ENCODE peak calls at places on chromosomes 4 and X, in nine cellular contexts. One of them, this sample, is unnamed.
A peak's percentile ranks its signal among the peaks of the same experiment; 100 is the strongest.

GRCh38 chr4:189787216-189788031 is 153.2 kb upstream of the FRG1 start:
- DNase-seq in SW480: peak; percentile 27
- DNase-seq in activated CD8-positive, alpha-beta memory T cell treated with anti-CD3 and anti-CD28 coated beads, Interleukin-2, amount 50 U/mL, for 48 hours: no peak
- DNase-seq in NCI-H1105: no peak
- DNase-seq in GM23248: peak; percentile 45
- DNase-seq in KBM-7: no peak
- DNase-seq in ELR: no peak
- DNase-seq in mesenchymal stem cell: peak; percentile 5
- DNase-seq in BJ: no peak
- DNase-seq in this sample: no peak

GRCh38 chr4:27764526-27764837 is 903.8 kb downstream of the STIM2 start:
- DNase-seq in SW480: no peak
- DNase-seq in activated CD8-positive, alpha-beta memory T cell treated with anti-CD3 and anti-CD28 coated beads, Interleukin-2, amount 50 U/mL, for 48 hours: no peak
- DNase-seq in NCI-H1105: no peak
- DNase-seq in GM23248: no peak
- DNase-seq in KBM-7: no peak
- DNase-seq in ELR: no peak
- DNase-seq in mesenchymal stem cell: no peak
- DNase-seq in BJ: no peak
- DNase-seq in this sample: no peak

GRCh38 chr4:7478665-7479064 is 43.9 kb upstream of the PSAPL1 start:
- DNase-seq in SW480: no peak
- DNase-seq in activated CD8-positive, alpha-beta memory T cell treated with anti-CD3 and anti-CD28 coated beads, Interleukin-2, amount 50 U/mL, for 48 hours: no peak
- DNase-seq in NCI-H1105: no peak
- DNase-seq in GM23248: no peak
- DNase-seq in KBM-7: no peak
- DNase-seq in ELR: no peak
- DNase-seq in mesenchymal stem cell: no peak
- DNase-seq in BJ: no peak
- DNase-seq in this sample: no peak

GRCh38 chrX:65707153-65707552 is 39.7 kb downstream of the MSN start:
- DNase-seq in SW480: peak; percentile 59
- DNase-seq in activated CD8-positive, alpha-beta memory T cell treated with anti-CD3 and anti-CD28 coated beads, Interleukin-2, amount 50 U/mL, for 48 hours: no peak
- DNase-seq in NCI-H1105: no peak
- DNase-seq in GM23248: no peak
- DNase-seq in KBM-7: no peak
- DNase-seq in ELR: no peak
- DNase-seq in mesenchymal stem cell: peak; percentile 38
- DNase-seq in BJ: no peak
- DNase-seq in this sample: no peak

GRCh38 chr4:40583850-40584439 is 45.7 kb downstream of the RBM47 start:
- DNase-seq in SW480: no peak
- DNase-seq in activated CD8-positive, alpha-beta memory T cell treated with anti-CD3 and anti-CD28 coated beads, Interleukin-2, amount 50 U/mL, for 48 hours: no peak
- DNase-seq in NCI-H1105: no peak
- DNase-seq in GM23248: no peak
- DNase-seq in KBM-7: no peak
- DNase-seq in ELR: no peak
- DNase-seq in mesenchymal stem cell: no peak
- DNase-seq in BJ: no peak
- DNase-seq in this sample: no peak

GRCh38 chrX:153649178-153649914 is 2.3 kb downstream of the DUSP9 start:
- DNase-seq in SW480: peak; percentile 54
- DNase-seq in activated CD8-positive, alpha-beta memory T cell treated with anti-CD3 and anti-CD28 coated beads, Interleukin-2, amount 50 U/mL, for 48 hours: peak; percentile 59
- DNase-seq in NCI-H1105: no peak
- DNase-seq in GM23248: peak; percentile 37
- DNase-seq in KBM-7: peak; percentile 63
- DNase-seq in ELR: peak; percentile 47
- DNase-seq in mesenchymal stem cell: no peak
- DNase-seq in BJ: no peak
- DNase-seq in this sample: peak; percentile 17

GRCh38 chr4:111681751-111682150 is 463.5 kb upstream of the FAM241A start:
- DNase-seq in SW480: no peak
- DNase-seq in activated CD8-positive, alpha-beta memory T cell treated with anti-CD3 and anti-CD28 coated beads, Interleukin-2, amount 50 U/mL, for 48 hours: no peak
- DNase-seq in NCI-H1105: no peak
- DNase-seq in GM23248: no peak
- DNase-seq in KBM-7: no peak
- DNase-seq in ELR: no peak
- DNase-seq in mesenchymal stem cell: no peak
- DNase-seq in BJ: no peak
- DNase-seq in this sample: no peak

GRCh38 chr4:76748649-76749048 is 149.3 kb downstream of the SOWAHB start:
- DNase-seq in SW480: peak; percentile 30
- DNase-seq in activated CD8-positive, alpha-beta memory T cell treated with anti-CD3 and anti-CD28 coated beads, Interleukin-2, amount 50 U/mL, for 48 hours: no peak
- DNase-seq in NCI-H1105: no peak
- DNase-seq in GM23248: peak; percentile 45
- DNase-seq in KBM-7: peak; percentile 48
- DNase-seq in ELR: peak; percentile 67
- DNase-seq in mesenchymal stem cell: peak; percentile 37
- DNase-seq in BJ: no peak
- DNase-seq in this sample: no peak

GRCh38 chrX:110172215-110172614 is 145.7 kb downstream of the AMMECR1 start:
- DNase-seq in SW480: no peak
- DNase-seq in activated CD8-positive, alpha-beta memory T cell treated with anti-CD3 and anti-CD28 coated beads, Interleukin-2, amount 50 U/mL, for 48 hours: no peak
- DNase-seq in NCI-H1105: no peak
- DNase-seq in GM23248: no peak
- DNase-seq in KBM-7: no peak
- DNase-seq in ELR: no peak
- DNase-seq in mesenchymal stem cell: no peak
- DNase-seq in BJ: no peak
- DNase-seq in this sample: no peak

GRCh38 chr4:165079476-165079875 is 25.8 kb downstream of the TRIM75 start:
- DNase-seq in SW480: no peak
- DNase-seq in activated CD8-positive, alpha-beta memory T cell treated with anti-CD3 and anti-CD28 coated beads, Interleukin-2, amount 50 U/mL, for 48 hours: no peak
- DNase-seq in NCI-H1105: peak; percentile 80
- DNase-seq in GM23248: no peak
- DNase-seq in KBM-7: peak; percentile 19
- DNase-seq in ELR: no peak
- DNase-seq in mesenchymal stem cell: no peak
- DNase-seq in BJ: no peak
- DNase-seq in this sample: no peak

GRCh38 chr4:59689149-59689548 is 1511.0 kb upstream of the ADGRL3 start:
- DNase-seq in SW480: no peak
- DNase-seq in activated CD8-positive, alpha-beta memory T cell treated with anti-CD3 and anti-CD28 coated beads, Interleukin-2, amount 50 U/mL, for 48 hours: no peak
- DNase-seq in NCI-H1105: no peak
- DNase-seq in GM23248: no peak
- DNase-seq in KBM-7: no peak
- DNase-seq in ELR: no peak
- DNase-seq in mesenchymal stem cell: no peak
- DNase-seq in BJ: no peak
- DNase-seq in this sample: no peak

GRCh38 chr4:133270021-133270570 is 121.0 kb downstream of the PCDH10 start:
- DNase-seq in SW480: no peak
- DNase-seq in activated CD8-positive, alpha-beta memory T cell treated with anti-CD3 and anti-CD28 coated beads, Interleukin-2, amount 50 U/mL, for 48 hours: no peak
- DNase-seq in NCI-H1105: no peak
- DNase-seq in GM23248: no peak
- DNase-seq in KBM-7: no peak
- DNase-seq in ELR: peak; percentile 8
- DNase-seq in mesenchymal stem cell: peak; percentile 1
- DNase-seq in BJ: no peak
- DNase-seq in this sample: peak; percentile 1

GRCh38 chr4:110508827-110509446 is 33.0 kb downstream of the ENPEP start:
- DNase-seq in SW480: peak; percentile 13
- DNase-seq in activated CD8-positive, alpha-beta memory T cell treated with anti-CD3 and anti-CD28 coated beads, Interleukin-2, amount 50 U/mL, for 48 hours: no peak
- DNase-seq in NCI-H1105: no peak
- DNase-seq in GM23248: peak; percentile 72
- DNase-seq in KBM-7: no peak
- DNase-seq in ELR: peak; percentile 57
- DNase-seq in mesenchymal stem cell: peak; percentile 51
- DNase-seq in BJ: no peak
- DNase-seq in this sample: peak; percentile 45

GRCh38 chrX:79630033-79631009 is 263.2 kb upstream of the ITM2A start:
- DNase-seq in SW480: no peak
- DNase-seq in activated CD8-positive, alpha-beta memory T cell treated with anti-CD3 and anti-CD28 coated beads, Interleukin-2, amount 50 U/mL, for 48 hours: no peak
- DNase-seq in NCI-H1105: no peak
- DNase-seq in GM23248: no peak
- DNase-seq in KBM-7: peak; percentile 20
- DNase-seq in ELR: no peak
- DNase-seq in mesenchymal stem cell: no peak
- DNase-seq in BJ: no peak
- DNase-seq in this sample: no peak

GRCh38 chr4:22962186-22962786 is 269.5 kb downstream of the GBA3 start:
- DNase-seq in SW480: peak; percentile 14
- DNase-seq in activated CD8-positive, alpha-beta memory T cell treated with anti-CD3 and anti-CD28 coated beads, Interleukin-2, amount 50 U/mL, for 48 hours: no peak
- DNase-seq in NCI-H1105: no peak
- DNase-seq in GM23248: peak; percentile 53
- DNase-seq in KBM-7: peak; percentile 28
- DNase-seq in ELR: peak; percentile 43
- DNase-seq in mesenchymal stem cell: peak; percentile 4
- DNase-seq in BJ: no peak
- DNase-seq in this sample: peak; percentile 5

GRCh38 chr4:100450449-100450848 is 67.4 kb downstream of the EMCN start:
- DNase-seq in SW480: no peak
- DNase-seq in activated CD8-positive, alpha-beta memory T cell treated with anti-CD3 and anti-CD28 coated beads, Interleukin-2, amount 50 U/mL, for 48 hours: no peak
- DNase-seq in NCI-H1105: no peak
- DNase-seq in GM23248: peak; percentile 46
- DNase-seq in KBM-7: no peak
- DNase-seq in ELR: peak; percentile 66
- DNase-seq in mesenchymal stem cell: no peak
- DNase-seq in BJ: no peak
- DNase-seq in this sample: no peak

GRCh38 chrX:40383969-40384368 is 196.8 kb upstream of the ATP6AP2 start:
- DNase-seq in SW480: no peak
- DNase-seq in activated CD8-positive, alpha-beta memory T cell treated with anti-CD3 and anti-CD28 coated beads, Interleukin-2, amount 50 U/mL, for 48 hours: no peak
- DNase-seq in NCI-H1105: no peak
- DNase-seq in GM23248: no peak
- DNase-seq in KBM-7: no peak
- DNase-seq in ELR: no peak
- DNase-seq in mesenchymal stem cell: no peak
- DNase-seq in BJ: no peak
- DNase-seq in this sample: no peak

GRCh38 chr4:113811329-113811728 is 49.8 kb upstream of the CAMK2D start:
- DNase-seq in SW480: no peak
- DNase-seq in activated CD8-positive, alpha-beta memory T cell treated with anti-CD3 and anti-CD28 coated beads, Interleukin-2, amount 50 U/mL, for 48 hours: no peak
- DNase-seq in NCI-H1105: no peak
- DNase-seq in GM23248: peak; percentile 50
- DNase-seq in KBM-7: no peak
- DNase-seq in ELR: no peak
- DNase-seq in mesenchymal stem cell: no peak
- DNase-seq in BJ: no peak
- DNase-seq in this sample: no peak

GRCh38 chr4:137124278-137124932 is 407.9 kb downstream of the PCDH18 start:
- DNase-seq in SW480: peak; percentile 40
- DNase-seq in activated CD8-positive, alpha-beta memory T cell treated with anti-CD3 and anti-CD28 coated beads, Interleukin-2, amount 50 U/mL, for 48 hours: no peak
- DNase-seq in NCI-H1105: peak; percentile 30
- DNase-seq in GM23248: peak; percentile 87
- DNase-seq in KBM-7: peak; percentile 30
- DNase-seq in ELR: peak; percentile 75
- DNase-seq in mesenchymal stem cell: peak; percentile 74
- DNase-seq in BJ: peak; percentile 20
- DNase-seq in this sample: peak; percentile 80

GRCh38 chrX:150942958-150943594 is 40.1 kb upstream of the HMGB3 start:
- DNase-seq in SW480: no peak
- DNase-seq in activated CD8-positive, alpha-beta memory T cell treated with anti-CD3 and anti-CD28 coated beads, Interleukin-2, amount 50 U/mL, for 48 hours: no peak
- DNase-seq in NCI-H1105: peak; percentile 38
- DNase-seq in GM23248: peak; percentile 5
- DNase-seq in KBM-7: no peak
- DNase-seq in ELR: no peak
- DNase-seq in mesenchymal stem cell: no peak
- DNase-seq in BJ: no peak
- DNase-seq in this sample: no peak

GRCh38 chr4:126738926-126739325 is 893.8 kb upstream of the INTU start:
- DNase-seq in SW480: no peak
- DNase-seq in activated CD8-positive, alpha-beta memory T cell treated with anti-CD3 and anti-CD28 coated beads, Interleukin-2, amount 50 U/mL, for 48 hours: no peak
- DNase-seq in NCI-H1105: no peak
- DNase-seq in GM23248: peak; percentile 68
- DNase-seq in KBM-7: no peak
- DNase-seq in ELR: peak; percentile 16
- DNase-seq in mesenchymal stem cell: no peak
- DNase-seq in BJ: no peak
- DNase-seq in this sample: no peak

GRCh38 chrX:27675493-27675892 is 85.3 kb downstream of the DCAF8L2 start:
- DNase-seq in SW480: no peak
- DNase-seq in activated CD8-positive, alpha-beta memory T cell treated with anti-CD3 and anti-CD28 coated beads, Interleukin-2, amount 50 U/mL, for 48 hours: no peak
- DNase-seq in NCI-H1105: no peak
- DNase-seq in GM23248: peak; percentile 0
- DNase-seq in KBM-7: no peak
- DNase-seq in ELR: peak; percentile 2
- DNase-seq in mesenchymal stem cell: no peak
- DNase-seq in BJ: no peak
- DNase-seq in this sample: no peak

GRCh38 chrX:68912113-68912980 is 83.5 kb downstream of the EFNB1 start:
- DNase-seq in SW480: no peak
- DNase-seq in activated CD8-positive, alpha-beta memory T cell treated with anti-CD3 and anti-CD28 coated beads, Interleukin-2, amount 50 U/mL, for 48 hours: no peak
- DNase-seq in NCI-H1105: no peak
- DNase-seq in GM23248: no peak
- DNase-seq in KBM-7: no peak
- DNase-seq in ELR: no peak
- DNase-seq in mesenchymal stem cell: peak; percentile 75
- DNase-seq in BJ: no peak
- DNase-seq in this sample: peak; percentile 19

GRCh38 chr4:145920205-145920604 is 18.4 kb downstream of the ZNF827 start:
- DNase-seq in SW480: no peak
- DNase-seq in activated CD8-positive, alpha-beta memory T cell treated with anti-CD3 and anti-CD28 coated beads, Interleukin-2, amount 50 U/mL, for 48 hours: no peak
- DNase-seq in NCI-H1105: no peak
- DNase-seq in GM23248: peak; percentile 97
- DNase-seq in KBM-7: peak; percentile 49
- DNase-seq in ELR: peak; percentile 61
- DNase-seq in mesenchymal stem cell: peak; percentile 57
- DNase-seq in BJ: peak; percentile 81
- DNase-seq in this sample: peak; percentile 74

GRCh38 chr4:133812236-133812635 is 389.4 kb downstream of the PABPC4L start:
- DNase-seq in SW480: no peak
- DNase-seq in activated CD8-positive, alpha-beta memory T cell treated with anti-CD3 and anti-CD28 coated beads, Interleukin-2, amount 50 U/mL, for 48 hours: no peak
- DNase-seq in NCI-H1105: no peak
- DNase-seq in GM23248: no peak
- DNase-seq in KBM-7: no peak
- DNase-seq in ELR: no peak
- DNase-seq in mesenchymal stem cell: no peak
- DNase-seq in BJ: no peak
- DNase-seq in this sample: no peak

GRCh38 chr4:81504685-81505598 is 33.2 kb upstream of the RASGEF1B start:
- DNase-seq in SW480: no peak
- DNase-seq in activated CD8-positive, alpha-beta memory T cell treated with anti-CD3 and anti-CD28 coated beads, Interleukin-2, amount 50 U/mL, for 48 hours: peak; percentile 74
- DNase-seq in NCI-H1105: no peak
- DNase-seq in GM23248: peak; percentile 50
- DNase-seq in KBM-7: peak; percentile 30
- DNase-seq in ELR: no peak
- DNase-seq in mesenchymal stem cell: no peak
- DNase-seq in BJ: no peak
- DNase-seq in this sample: no peak

GRCh38 chrX:129634541-129634940 is 20.2 kb downstream of the APLN start:
- DNase-seq in SW480: no peak
- DNase-seq in activated CD8-positive, alpha-beta memory T cell treated with anti-CD3 and anti-CD28 coated beads, Interleukin-2, amount 50 U/mL, for 48 hours: no peak
- DNase-seq in NCI-H1105: no peak
- DNase-seq in GM23248: no peak
- DNase-seq in KBM-7: no peak
- DNase-seq in ELR: no peak
- DNase-seq in mesenchymal stem cell: no peak
- DNase-seq in BJ: no peak
- DNase-seq in this sample: no peak

This sample was measured in fibroblast of villous mesenchyme.